ENCODE peak calls at places on chromosomes 5 and 9, in six cellular contexts. P is GM18507, Z is ACHN, L is stomach, R is fibroblast of lung, F is posterior vena cava. A is an unnamed sample.

GRCh38 chr9:5112109-5112592 is 73.3 kb downstream of the INSL6 start:
- DNase-seq in F (no peak), Z (no peak), L (no peak), P (no peak), R (no peak), A (no peak)

GRCh38 chr5:111628901-111629300 is 116.6 kb upstream of the STARD4 start:
- DNase-seq in Z (no peak), P (no peak), R (peak; percentile 64), F (no peak), L (no peak), A (peak; percentile 17)

GRCh38 chr5:90855296-90855990 is 296.8 kb downstream of the ADGRV1 start:
- DNase-seq in L (no peak), P (no peak), R (no peak), Z (no peak), F (no peak), A (no peak)

GRCh38 chr9:74960548-74960947 is 7.8 kb upstream of the C9orf40 start:
- DNase-seq in P (no peak), F (no peak), L (no peak), Z (no peak), R (peak; percentile 59), A (peak; percentile 90)

GRCh38 chr9:89978185-89978584 is 373.4 kb downstream of the GADD45G start:
- DNase-seq in Z (peak; percentile 13), F (no peak), R (peak; percentile 43), L (no peak), P (no peak), A (no peak)

GRCh38 chr5:143693691-143694252 is 118.2 kb upstream of the HMHB1 start:
- DNase-seq in R (no peak), Z (no peak), L (no peak), P (peak; percentile 7), F (no peak), A (no peak)

GRCh38 chr5:73969195-73970059 is 343.4 kb downstream of the ARHGEF28 start:
- DNase-seq in P (no peak), L (no peak), F (no peak), R (no peak), Z (no peak), A (no peak)

GRCh38 chr5:15009420-15009819 is 137.8 kb upstream of the ANKH start:
- DNase-seq in R (peak; percentile 82), Z (peak; percentile 80), L (no peak), F (no peak), P (no peak), A (peak; percentile 80)

GRCh38 chr5:150511641-150512367 is 3.9 kb downstream of the NDST1 start:
- DNase-seq in P (no peak), L (peak; percentile 69), Z (peak; percentile 38), R (peak; percentile 83), F (peak; percentile 89), A (peak; percentile 63)

GRCh38 chr5:88298425-88298824 is 29.8 kb upstream of the TMEM161B start:
- DNase-seq in Z (no peak), L (no peak), P (no peak), R (peak; percentile 28), F (no peak), A (peak; percentile 50)

GRCh38 chr9:70553718-70554673 is 139.5 kb upstream of the KLF9 start:
- DNase-seq in F (no peak), R (no peak), L (no peak), P (no peak), Z (no peak), A (peak; percentile 77)

GRCh38 chr9:75889977-75890540 is 414 bp upstream of the PCSK5 start:
- DNase-seq in Z (peak; percentile 45), F (peak; percentile 80), P (no peak), R (peak; percentile 75), L (peak; percentile 28), A (peak; percentile 80)

GRCh38 chr5:126544087-126544740 is 50.8 kb downstream of the ALDH7A1 start:
- DNase-seq in F (no peak), P (peak; percentile 22), L (peak; percentile 40), R (peak; percentile 42), Z (peak; percentile 49), A (peak; percentile 62)

GRCh38 chr5:179267671-179268071 is 77.6 kb downstream of the ADAMTS2 start:
- DNase-seq in P (no peak), Z (no peak), F (peak; percentile 81), R (no peak), L (peak; percentile 23), A (no peak)

GRCh38 chr5:111954516-111955337 is 197.7 kb upstream of the NREP start:
- DNase-seq in L (no peak), Z (no peak), R (peak; percentile 39), P (no peak), F (no peak), A (peak; percentile 62)

GRCh38 chr9:105173306-105173705 is 71.1 kb upstream of the SLC44A1 start:
- DNase-seq in R (no peak), F (no peak), Z (no peak), P (no peak), L (no peak), A (no peak)

GRCh38 chr5:155826947-155827815 is 499.8 kb upstream of the SGCD start:
- DNase-seq in P (no peak), L (no peak), Z (no peak), F (no peak), R (no peak), A (no peak)

GRCh38 chr5:135426102-135427082 is 20.8 kb downstream of the DCANP1 start:
- DNase-seq in F (no peak), Z (peak; percentile 49), R (peak; percentile 58), L (no peak), P (no peak), A (peak; percentile 65)

GRCh38 chr5:109177227-109177626 is 232.5 kb downstream of the PJA2 start:
- DNase-seq in L (no peak), Z (no peak), F (no peak), P (no peak), R (no peak), A (no peak)

GRCh38 chr9:69314547-69314946 is 10.5 kb upstream of the ENTREP1 start:
- DNase-seq in P (no peak), L (no peak), Z (no peak), F (no peak), R (no peak), A (no peak)

GRCh38 chr5:158382473-158382872 is 523.5 kb upstream of the CLINT1 start:
- DNase-seq in P (peak; percentile 18), Z (peak; percentile 87), F (peak; percentile 92), R (peak; percentile 97), L (no peak), A (peak; percentile 98)

GRCh38 chr9:134344068-134344820 is 18.0 kb downstream of the RXRA start:
- DNase-seq in R (no peak), F (peak; percentile 91), L (no peak), Z (no peak), P (no peak), A (peak; percentile 43)

GRCh38 chr5:14008819-14009311 is 64.4 kb upstream of the DNAH5 start:
- DNase-seq in Z (no peak), F (no peak), P (no peak), L (peak; percentile 60), R (peak; percentile 32), A (peak; percentile 67)

GRCh38 chr9:110248361-110248760 is 7.9 kb downstream of the TXN start:
- DNase-seq in P (no peak), R (no peak), F (no peak), Z (no peak), L (no peak), A (no peak)

A was measured in iris pigment epithelial cell.